ENCODE peak calls at places on chromosomes 12 and 14, in nine cellular contexts. M, O, H, W, A, C, I, F and P are unnamed samples.

GRCh38 chr12:58443981-58444371 is 476.3 kb downstream of the LRIG3 start:
- DNase-seq in M (peak), O (no peak), H (no peak), W (no peak), A (no peak), C (no peak), I (peak), F (no peak), P (no peak)

GRCh38 chr12:83753205-83753604 is 1066.5 kb downstream of the TMTC2 start:
- DNase-seq in M (no peak), O (no peak), H (no peak), W (no peak), A (no peak), C (no peak), I (no peak), F (no peak), P (no peak)

GRCh38 chr14:32940066-32940651 is 1.5 kb downstream of the NPAS3 start:
- DNase-seq in M (no peak), O (peak), H (no peak), W (no peak), A (no peak), C (no peak), I (no peak), F (no peak), P (no peak)

GRCh38 chr12:94638521-94638920 is 11.8 kb downstream of the TMCC3 start:
- DNase-seq in M (no peak), O (no peak), H (no peak), W (no peak), A (no peak), C (no peak), I (no peak), F (no peak), P (no peak)

GRCh38 chr14:55707365-55707804 is 127.4 kb downstream of the KTN1 start:
- DNase-seq in M (peak), O (peak), H (no peak), W (no peak), A (no peak), C (peak), I (peak), F (no peak), P (peak)

GRCh38 chr14:23034498-23035302 is at the start of gene PSMB5:
- DNase-seq in M (peak), O (no peak), H (peak), W (peak), A (peak), C (peak), I (peak), F (peak), P (peak)

GRCh38 chr12:58504539-58504938 is 415.8 kb downstream of the LRIG3 start:
- DNase-seq in M (peak), O (peak), H (no peak), W (no peak), A (no peak), C (no peak), I (peak), F (peak), P (no peak)

GRCh38 chr12:96047621-96048211 is 12.3 kb upstream of the LTA4H start:
- DNase-seq in M (peak), O (peak), H (no peak), W (no peak), A (no peak), C (peak), I (peak), F (no peak), P (peak)

GRCh38 chr12:126967152-126967551 is 1299.8 kb upstream of the TMEM132C start:
- DNase-seq in M (no peak), O (no peak), H (no peak), W (no peak), A (no peak), C (no peak), I (no peak), F (no peak), P (no peak)

GRCh38 chr12:122793685-122794106 is 19.3 kb downstream of the CCDC62 start:
- DNase-seq in M (peak), O (peak), H (no peak), W (no peak), A (no peak), C (peak), I (peak), F (no peak), P (peak)

GRCh38 chr14:95353664-95354063 is 34.0 kb upstream of the CLMN start:
- DNase-seq in M (no peak), O (no peak), H (no peak), W (no peak), A (no peak), C (no peak), I (no peak), F (no peak), P (no peak)

GRCh38 chr12:52499836-52500560 is 6.9 kb upstream of the KRT6A start:
- DNase-seq in M (no peak), O (no peak), H (no peak), W (no peak), A (no peak), C (no peak), I (peak), F (no peak), P (no peak)

GRCh38 chr12:92078167-92079053 is 67.2 kb downstream of the BTG1 start:
- DNase-seq in M (peak), O (no peak), H (peak), W (peak), A (no peak), C (peak), I (peak), F (peak), P (no peak)

GRCh38 chr12:1978078-1978477 is 26.2 kb downstream of the DCP1B start:
- DNase-seq in M (no peak), O (no peak), H (no peak), W (no peak), A (no peak), C (no peak), I (peak), F (no peak), P (no peak)